ENCODE peak calls at places on chromosomes 12 and 14, in four cellular contexts. Y is SK-N-SH, M is H1, A is GM12878. L is an unnamed sample.

GRCh38 chr14:71248204-71248603 is 340.9 kb downstream of the PCNX1 start:
- DNase-seq in Y (no peak), M (no peak), A (no peak), L (no peak)

GRCh38 chr12:45704968-45705367 is 24.5 kb upstream of the ARID2 start:
- DNase-seq in M (no peak), Y (no peak), A (no peak), L (no peak)

GRCh38 chr14:81315344-81315743 is 84.8 kb downstream of the STON2 start:
- DNase-seq in A (no peak), Y (no peak), M (peak), L (no peak)

GRCh38 chr12:130711751-130712150 is 4.3 kb downstream of the RIMBP2 start:
- DNase-seq in Y (no peak), A (no peak), M (no peak), L (no peak)

GRCh38 chr12:124456652-124457152 is 110.7 kb downstream of the NCOR2 start:
- DNase-seq in Y (no peak), M (no peak), A (no peak), L (no peak)

GRCh38 chr12:12720052-12720451 is 2.9 kb downstream of the CDKN1B start:
- DNase-seq in M (no peak), Y (no peak), A (no peak), L (no peak)

GRCh38 chr14:62691613-62692489 is 353.4 kb downstream of the KCNH5 start:
- DNase-seq in M (no peak), Y (no peak), A (no peak), L (no peak)

GRCh38 chr12:25017336-25017735 is 68.4 kb upstream of the BCAT1 start:
- DNase-seq in A (no peak), M (no peak), Y (no peak), L (no peak)

GRCh38 chr12:71397433-71397954 is 42.1 kb upstream of the LGR5 start:
- DNase-seq in M (no peak), Y (no peak), A (no peak), L (no peak)

GRCh38 chr12:71393625-71394024 is 46.0 kb upstream of the LGR5 start:
- DNase-seq in Y (no peak), A (no peak), M (no peak), L (no peak)

DNA sequence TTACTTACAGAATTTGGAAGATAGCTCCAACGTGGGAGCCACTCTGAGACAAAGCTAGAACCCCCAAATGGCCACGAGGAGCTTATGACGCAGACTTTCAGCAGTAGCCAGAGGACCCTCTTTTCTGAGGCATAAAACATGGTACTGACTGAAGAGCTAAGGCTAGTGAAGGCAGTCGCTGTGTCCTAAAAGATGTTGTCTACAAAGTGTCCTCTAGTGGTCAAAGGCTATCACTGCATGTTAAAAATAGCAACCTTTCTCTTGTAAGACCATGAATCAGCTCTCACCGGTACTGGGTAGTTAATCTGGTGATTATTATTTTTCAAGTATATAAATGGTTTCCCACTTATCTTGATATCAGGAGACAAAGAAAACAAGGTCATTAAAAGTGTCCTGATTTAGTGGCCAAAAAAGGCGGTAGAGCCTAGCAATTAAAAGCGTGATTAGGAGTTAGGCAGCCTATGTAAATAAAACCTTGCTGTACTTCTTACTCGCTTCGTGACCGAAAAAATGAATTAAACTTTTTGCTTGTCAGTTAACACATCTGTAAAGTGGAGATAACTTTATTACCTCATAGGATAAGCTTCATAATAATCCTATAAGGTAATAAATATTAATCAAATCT is 47.0 kb upstream of the LGR5 start:
- DNase-seq in A (peak), Y (peak), M (no peak), L (peak)
- TF ChIP-seq NRF1 in A (no peak), Y (no peak), M (no peak), L (no peak)

DNA sequence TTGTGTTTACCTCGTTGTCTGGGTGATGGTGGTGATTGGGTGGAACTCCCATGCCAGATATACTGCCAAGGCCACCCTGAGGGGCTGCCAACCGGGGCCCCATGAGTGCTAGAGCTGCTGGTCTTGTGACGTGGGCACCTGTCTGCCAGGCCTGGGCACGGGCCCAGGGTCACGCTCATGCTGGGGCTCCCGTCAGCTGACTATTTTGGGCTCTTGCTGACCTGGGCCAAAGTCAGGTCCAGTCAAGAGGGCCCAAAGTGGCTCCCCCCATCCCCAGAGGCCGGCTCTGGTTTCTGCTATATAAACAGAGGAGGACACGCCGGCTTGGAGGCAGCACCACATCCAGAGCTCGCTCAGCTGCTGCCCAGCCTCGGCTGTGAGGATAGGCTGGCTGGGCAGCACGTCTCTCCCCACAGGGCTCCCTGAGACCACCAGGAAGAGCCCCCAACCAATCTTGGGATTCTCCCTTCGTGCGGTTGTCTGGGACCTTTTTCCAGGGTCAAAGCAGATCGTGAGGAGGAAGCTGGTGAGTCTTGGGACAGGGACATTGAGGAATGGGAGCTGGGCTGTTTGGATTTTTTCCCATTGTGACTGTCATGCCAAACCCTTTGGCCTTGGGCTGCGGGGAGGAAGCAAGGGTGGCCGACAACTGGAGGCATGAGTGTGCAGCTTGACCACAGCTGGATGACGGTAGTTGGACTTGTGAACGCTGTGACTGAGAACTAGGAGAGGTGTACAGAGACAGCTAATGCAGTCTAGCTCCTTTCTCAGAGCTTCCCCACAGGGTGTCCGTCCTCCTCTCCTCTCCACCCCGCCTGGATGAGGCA is 7.6 kb upstream of the NR4A1 start:
- DNase-seq in Y (no peak), M (no peak), A (no peak), L (no peak)
- TF ChIP-seq NRF1 in Y (no peak), M (no peak), A (no peak), L (no peak)

GRCh38 chr14:53278602-53279506 is 125.7 kb upstream of the DDHD1 start:
- DNase-seq in A (no peak), M (no peak), Y (no peak), L (no peak)
- TF ChIP-seq NRF1 in A (no peak), M (no peak), Y (no peak), L (peak)

GRCh38 chr12:93568091-93568490 is 4.4 kb upstream of the SOCS2 start:
- DNase-seq in Y (no peak), M (no peak), A (no peak), L (no peak)

GRCh38 chr12:93569301-93569655 is 3.2 kb upstream of the SOCS2 start:
- DNase-seq in Y (no peak), A (no peak), M (no peak), L (no peak)

GRCh38 chr12:93567174-93567573 is 5.3 kb upstream of the SOCS2 start:
- DNase-seq in Y (no peak), A (no peak), M (no peak), L (no peak)

GRCh38 chr12:93565760-93566159 is 6.7 kb upstream of the SOCS2 start:
- DNase-seq in A (no peak), Y (no peak), M (no peak), L (no peak)

GRCh38 chr12:93563807-93564538 is 8.5 kb upstream of the SOCS2 start:
- DNase-seq in M (no peak), A (no peak), Y (no peak), L (peak)
- TF ChIP-seq NRF1 in M (no peak), A (no peak), Y (no peak), L (no peak)

GRCh38 chr12:100668939-100669536 is 95.6 kb downstream of the GAS2L3 start:
- DNase-seq in M (peak), A (no peak), Y (peak), L (peak)

GRCh38 chr12:100674009-100674888 is 100.8 kb downstream of the GAS2L3 start:
- DNase-seq in A (no peak), Y (no peak), M (no peak), L (no peak)

GRCh38 chr12:100669922-100670321 is 96.4 kb downstream of the GAS2L3 start:
- DNase-seq in Y (no peak), A (no peak), M (no peak), L (no peak)

GRCh38 chr12:100671396-100672074 is 98.1 kb downstream of the GAS2L3 start:
- DNase-seq in A (no peak), M (no peak), Y (no peak), L (no peak)

GRCh38 chr12:100672075-100672592 is 98.7 kb downstream of the GAS2L3 start:
- DNase-seq in M (no peak), A (no peak), Y (peak), L (peak)
- TF ChIP-seq NRF1 in M (no peak), A (no peak), Y (no peak), L (no peak)

GRCh38 chr12:47777741-47778558 is 4.9 kb downstream of the SLC48A1 start:
- DNase-seq in A (no peak), Y (peak), M (no peak), L (peak)
- TF ChIP-seq NRF1 in A (no peak), Y (no peak), M (no peak), L (no peak)

DNA sequence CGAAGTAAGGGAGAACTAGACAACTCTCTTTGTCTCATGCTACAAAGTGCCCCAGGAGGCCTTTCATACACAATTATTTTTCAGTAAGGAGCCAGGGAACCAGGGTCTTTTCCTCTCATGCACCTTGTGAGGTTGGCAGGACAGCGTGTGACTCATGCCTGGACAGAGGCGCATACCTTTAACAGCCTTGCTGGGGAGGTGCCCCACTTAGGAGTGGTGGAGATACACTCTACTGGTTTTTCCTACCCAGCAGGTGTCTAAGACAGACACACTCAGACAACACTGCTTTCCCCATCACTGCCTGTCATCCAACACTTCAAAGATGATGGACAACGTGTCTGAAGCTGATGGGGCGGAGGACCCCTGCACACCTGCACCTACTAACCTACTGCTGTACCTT is 49.1 kb downstream of the B4GALNT3 start:
- DNase-seq in A (no peak), Y (no peak), M (no peak), L (no peak)
- TF ChIP-seq NRF1 in A (no peak), Y (no peak), M (no peak), L (no peak)